ENCODE peak calls at places on chromosomes 11 and 22, in eight cellular contexts. One of them, this sample, is unnamed.

GRCh38 chr22:44256085-44256484 is 56.7 kb downstream of the SHISAL1 start:
- DNase-seq in pons: no peak
- DNase-seq in activated CD4-positive, alpha-beta T cell treated with anti-CD3 and anti-CD28 coated beads, Interleukin-2, amount 10 ng/mL, durations not matched to agents 7 days and 5 days: no peak
- DNase-seq in effector memory CD8-positive, alpha-beta T cell: no peak
- DNase-seq in skeletal muscle cell: no peak
- DNase-seq in right lobe of liver: no peak
- DNase-seq in NCI-H2171 treated with DMSO at 0.1 percent for 48 hours: no peak
- DNase-seq in T-cell: no peak
- DNase-seq in this sample: no peak

GRCh38 chr11:85809881-85810280 is 1.1 kb downstream of the SYTL2 start:
- DNase-seq in activated CD4-positive, alpha-beta T cell treated with anti-CD3 and anti-CD28 coated beads, Interleukin-2, amount 10 ng/mL, durations not matched to agents 7 days and 5 days: peak
- DNase-seq in NCI-H2171 treated with DMSO at 0.1 percent for 48 hours: peak
- DNase-seq in skeletal muscle cell: no peak
- DNase-seq in pons: peak
- DNase-seq in T-cell: peak
- DNase-seq in effector memory CD8-positive, alpha-beta T cell: peak
- DNase-seq in right lobe of liver: no peak
- DNase-seq in this sample: peak

GRCh38 chr11:8333431-8334401 is 70.0 kb upstream of the LMO1 start:
- DNase-seq in activated CD4-positive, alpha-beta T cell treated with anti-CD3 and anti-CD28 coated beads, Interleukin-2, amount 10 ng/mL, durations not matched to agents 7 days and 5 days: no peak
- DNase-seq in T-cell: no peak
- DNase-seq in right lobe of liver: no peak
- DNase-seq in NCI-H2171 treated with DMSO at 0.1 percent for 48 hours: no peak
- DNase-seq in effector memory CD8-positive, alpha-beta T cell: no peak
- DNase-seq in skeletal muscle cell: no peak
- DNase-seq in pons: no peak
- DNase-seq in this sample: peak

GRCh38 chr11:122253541-122254317 is 137.7 kb upstream of the BLID start:
- DNase-seq in NCI-H2171 treated with DMSO at 0.1 percent for 48 hours: no peak
- DNase-seq in right lobe of liver: no peak
- DNase-seq in skeletal muscle cell: no peak
- DNase-seq in T-cell: no peak
- DNase-seq in pons: peak
- DNase-seq in effector memory CD8-positive, alpha-beta T cell: no peak
- DNase-seq in activated CD4-positive, alpha-beta T cell treated with anti-CD3 and anti-CD28 coated beads, Interleukin-2, amount 10 ng/mL, durations not matched to agents 7 days and 5 days: no peak
- DNase-seq in this sample: no peak

GRCh38 chr11:46564459-46564858 is 29.4 kb downstream of the AMBRA1 start:
- DNase-seq in T-cell: no peak
- DNase-seq in pons: no peak
- DNase-seq in activated CD4-positive, alpha-beta T cell treated with anti-CD3 and anti-CD28 coated beads, Interleukin-2, amount 10 ng/mL, durations not matched to agents 7 days and 5 days: no peak
- DNase-seq in right lobe of liver: no peak
- DNase-seq in effector memory CD8-positive, alpha-beta T cell: no peak
- DNase-seq in skeletal muscle cell: no peak
- DNase-seq in NCI-H2171 treated with DMSO at 0.1 percent for 48 hours: no peak
- DNase-seq in this sample: no peak

GRCh38 chr22:48937032-48937639 is 890.5 kb downstream of the BRD1 start:
- DNase-seq in effector memory CD8-positive, alpha-beta T cell: no peak
- DNase-seq in pons: no peak
- DNase-seq in right lobe of liver: no peak
- DNase-seq in T-cell: no peak
- DNase-seq in skeletal muscle cell: no peak
- DNase-seq in activated CD4-positive, alpha-beta T cell treated with anti-CD3 and anti-CD28 coated beads, Interleukin-2, amount 10 ng/mL, durations not matched to agents 7 days and 5 days: no peak
- DNase-seq in NCI-H2171 treated with DMSO at 0.1 percent for 48 hours: no peak
- DNase-seq in this sample: peak

GRCh38 chr11:27699926-27700350 is 317 bp downstream of the BDNF start:
- DNase-seq in T-cell: no peak
- DNase-seq in NCI-H2171 treated with DMSO at 0.1 percent for 48 hours: no peak
- DNase-seq in right lobe of liver: no peak
- DNase-seq in activated CD4-positive, alpha-beta T cell treated with anti-CD3 and anti-CD28 coated beads, Interleukin-2, amount 10 ng/mL, durations not matched to agents 7 days and 5 days: no peak
- DNase-seq in effector memory CD8-positive, alpha-beta T cell: no peak
- DNase-seq in pons: no peak
- DNase-seq in skeletal muscle cell: no peak
- DNase-seq in this sample: no peak

GRCh38 chr11:26231252-26231661 is 100.7 kb upstream of the ANO3 start:
- DNase-seq in right lobe of liver: no peak
- DNase-seq in effector memory CD8-positive, alpha-beta T cell: no peak
- DNase-seq in T-cell: no peak
- DNase-seq in NCI-H2171 treated with DMSO at 0.1 percent for 48 hours: no peak
- DNase-seq in skeletal muscle cell: peak
- DNase-seq in activated CD4-positive, alpha-beta T cell treated with anti-CD3 and anti-CD28 coated beads, Interleukin-2, amount 10 ng/mL, durations not matched to agents 7 days and 5 days: no peak
- DNase-seq in pons: no peak
- DNase-seq in this sample: no peak

GRCh38 chr11:67662142-67662805 is 11.7 kb upstream of the ACY3 start:
- DNase-seq in T-cell: no peak
- DNase-seq in pons: no peak
- DNase-seq in skeletal muscle cell: no peak
- DNase-seq in right lobe of liver: no peak
- DNase-seq in NCI-H2171 treated with DMSO at 0.1 percent for 48 hours: no peak
- DNase-seq in activated CD4-positive, alpha-beta T cell treated with anti-CD3 and anti-CD28 coated beads, Interleukin-2, amount 10 ng/mL, durations not matched to agents 7 days and 5 days: no peak
- DNase-seq in effector memory CD8-positive, alpha-beta T cell: no peak
- DNase-seq in this sample: no peak

GRCh38 chr11:19933801-19934488 is 221.3 kb downstream of the NAV2 start:
- DNase-seq in activated CD4-positive, alpha-beta T cell treated with anti-CD3 and anti-CD28 coated beads, Interleukin-2, amount 10 ng/mL, durations not matched to agents 7 days and 5 days: no peak
- DNase-seq in NCI-H2171 treated with DMSO at 0.1 percent for 48 hours: no peak
- DNase-seq in skeletal muscle cell: no peak
- DNase-seq in pons: no peak
- DNase-seq in effector memory CD8-positive, alpha-beta T cell: no peak
- DNase-seq in T-cell: no peak
- DNase-seq in right lobe of liver: no peak
- DNase-seq in this sample: no peak

GRCh38 chr22:17576475-17576874 is 13.2 kb downstream of the SLC25A18 start:
- DNase-seq in activated CD4-positive, alpha-beta T cell treated with anti-CD3 and anti-CD28 coated beads, Interleukin-2, amount 10 ng/mL, durations not matched to agents 7 days and 5 days: no peak
- DNase-seq in pons: no peak
- DNase-seq in skeletal muscle cell: peak
- DNase-seq in right lobe of liver: no peak
- DNase-seq in NCI-H2171 treated with DMSO at 0.1 percent for 48 hours: no peak
- DNase-seq in effector memory CD8-positive, alpha-beta T cell: no peak
- DNase-seq in T-cell: no peak
- DNase-seq in this sample: no peak

GRCh38 chr22:34111210-34111824 is 191.0 kb upstream of the LARGE1 start:
- DNase-seq in activated CD4-positive, alpha-beta T cell treated with anti-CD3 and anti-CD28 coated beads, Interleukin-2, amount 10 ng/mL, durations not matched to agents 7 days and 5 days: peak
- DNase-seq in NCI-H2171 treated with DMSO at 0.1 percent for 48 hours: peak
- DNase-seq in effector memory CD8-positive, alpha-beta T cell: no peak
- DNase-seq in T-cell: peak
- DNase-seq in skeletal muscle cell: no peak
- DNase-seq in pons: peak
- DNase-seq in right lobe of liver: peak
- DNase-seq in this sample: peak

GRCh38 chr11:19073454-19074415 is 13.2 kb upstream of the MRGPRX2 start:
- DNase-seq in effector memory CD8-positive, alpha-beta T cell: no peak
- DNase-seq in right lobe of liver: no peak
- DNase-seq in activated CD4-positive, alpha-beta T cell treated with anti-CD3 and anti-CD28 coated beads, Interleukin-2, amount 10 ng/mL, durations not matched to agents 7 days and 5 days: no peak
- DNase-seq in NCI-H2171 treated with DMSO at 0.1 percent for 48 hours: no peak
- DNase-seq in pons: no peak
- DNase-seq in T-cell: no peak
- DNase-seq in skeletal muscle cell: no peak
- DNase-seq in this sample: no peak

GRCh38 chr11:44267366-44268072 is 42.4 kb downstream of the ALX4 start:
- DNase-seq in right lobe of liver: no peak
- DNase-seq in T-cell: no peak
- DNase-seq in activated CD4-positive, alpha-beta T cell treated with anti-CD3 and anti-CD28 coated beads, Interleukin-2, amount 10 ng/mL, durations not matched to agents 7 days and 5 days: no peak
- DNase-seq in pons: no peak
- DNase-seq in NCI-H2171 treated with DMSO at 0.1 percent for 48 hours: no peak
- DNase-seq in skeletal muscle cell: no peak
- DNase-seq in effector memory CD8-positive, alpha-beta T cell: no peak
- DNase-seq in this sample: peak

GRCh38 chr11:121604152-121604551 is 151.4 kb upstream of the SORL1-AS1 start:
- DNase-seq in effector memory CD8-positive, alpha-beta T cell: no peak
- DNase-seq in activated CD4-positive, alpha-beta T cell treated with anti-CD3 and anti-CD28 coated beads, Interleukin-2, amount 10 ng/mL, durations not matched to agents 7 days and 5 days: no peak
- DNase-seq in skeletal muscle cell: no peak
- DNase-seq in NCI-H2171 treated with DMSO at 0.1 percent for 48 hours: no peak
- DNase-seq in T-cell: no peak
- DNase-seq in right lobe of liver: no peak
- DNase-seq in pons: no peak
- DNase-seq in this sample: no peak

GRCh38 chr22:45312415-45312814 is 2.7 kb downstream of the FAM118A start:
- DNase-seq in effector memory CD8-positive, alpha-beta T cell: no peak
- DNase-seq in pons: no peak
- DNase-seq in activated CD4-positive, alpha-beta T cell treated with anti-CD3 and anti-CD28 coated beads, Interleukin-2, amount 10 ng/mL, durations not matched to agents 7 days and 5 days: no peak
- DNase-seq in skeletal muscle cell: no peak
- DNase-seq in T-cell: no peak
- DNase-seq in right lobe of liver: no peak
- DNase-seq in NCI-H2171 treated with DMSO at 0.1 percent for 48 hours: no peak
- DNase-seq in this sample: no peak

GRCh38 chr22:20111045-20111688 is 4.7 kb upstream of the RANBP1 start:
- DNase-seq in NCI-H2171 treated with DMSO at 0.1 percent for 48 hours: peak
- DNase-seq in right lobe of liver: peak
- DNase-seq in effector memory CD8-positive, alpha-beta T cell: no peak
- DNase-seq in T-cell: no peak
- DNase-seq in activated CD4-positive, alpha-beta T cell treated with anti-CD3 and anti-CD28 coated beads, Interleukin-2, amount 10 ng/mL, durations not matched to agents 7 days and 5 days: peak
- DNase-seq in pons: no peak
- DNase-seq in skeletal muscle cell: no peak
- DNase-seq in this sample: peak

GRCh38 chr11:44269369-44270351 is 40.3 kb downstream of the ALX4 start:
- DNase-seq in right lobe of liver: no peak
- DNase-seq in activated CD4-positive, alpha-beta T cell treated with anti-CD3 and anti-CD28 coated beads, Interleukin-2, amount 10 ng/mL, durations not matched to agents 7 days and 5 days: no peak
- DNase-seq in NCI-H2171 treated with DMSO at 0.1 percent for 48 hours: no peak
- DNase-seq in effector memory CD8-positive, alpha-beta T cell: no peak
- DNase-seq in pons: no peak
- DNase-seq in skeletal muscle cell: no peak
- DNase-seq in T-cell: no peak
- DNase-seq in this sample: peak

GRCh38 chr11:108324587-108324986 is 101.7 kb downstream of the ATM start:
- DNase-seq in T-cell: no peak
- DNase-seq in right lobe of liver: no peak
- DNase-seq in NCI-H2171 treated with DMSO at 0.1 percent for 48 hours: peak
- DNase-seq in activated CD4-positive, alpha-beta T cell treated with anti-CD3 and anti-CD28 coated beads, Interleukin-2, amount 10 ng/mL, durations not matched to agents 7 days and 5 days: no peak
- DNase-seq in pons: no peak
- DNase-seq in skeletal muscle cell: peak
- DNase-seq in effector memory CD8-positive, alpha-beta T cell: no peak
- DNase-seq in this sample: no peak

GRCh38 chr22:24189249-24190158 is 8.2 kb downstream of the SUSD2 start:
- DNase-seq in activated CD4-positive, alpha-beta T cell treated with anti-CD3 and anti-CD28 coated beads, Interleukin-2, amount 10 ng/mL, durations not matched to agents 7 days and 5 days: peak
- DNase-seq in right lobe of liver: peak
- DNase-seq in T-cell: peak
- DNase-seq in skeletal muscle cell: no peak
- DNase-seq in pons: peak
- DNase-seq in NCI-H2171 treated with DMSO at 0.1 percent for 48 hours: peak
- DNase-seq in effector memory CD8-positive, alpha-beta T cell: no peak
- DNase-seq in this sample: peak

GRCh38 chr11:112302226-112302868 is 41.7 kb upstream of the PLET1 start:
- DNase-seq in T-cell: no peak
- DNase-seq in activated CD4-positive, alpha-beta T cell treated with anti-CD3 and anti-CD28 coated beads, Interleukin-2, amount 10 ng/mL, durations not matched to agents 7 days and 5 days: no peak
- DNase-seq in pons: peak
- DNase-seq in right lobe of liver: no peak
- DNase-seq in effector memory CD8-positive, alpha-beta T cell: no peak
- DNase-seq in NCI-H2171 treated with DMSO at 0.1 percent for 48 hours: no peak
- DNase-seq in skeletal muscle cell: no peak
- DNase-seq in this sample: no peak

GRCh38 chr11:132486060-132486459 is 1046.2 kb downstream of the OPCML start:
- DNase-seq in NCI-H2171 treated with DMSO at 0.1 percent for 48 hours: no peak
- DNase-seq in skeletal muscle cell: no peak
- DNase-seq in pons: no peak
- DNase-seq in activated CD4-positive, alpha-beta T cell treated with anti-CD3 and anti-CD28 coated beads, Interleukin-2, amount 10 ng/mL, durations not matched to agents 7 days and 5 days: no peak
- DNase-seq in right lobe of liver: no peak
- DNase-seq in effector memory CD8-positive, alpha-beta T cell: no peak
- DNase-seq in T-cell: no peak
- DNase-seq in this sample: no peak

GRCh38 chr11:121889931-121890330 is 226.1 kb downstream of the BLID start:
- DNase-seq in right lobe of liver: no peak
- DNase-seq in T-cell: no peak
- DNase-seq in skeletal muscle cell: no peak
- DNase-seq in effector memory CD8-positive, alpha-beta T cell: no peak
- DNase-seq in NCI-H2171 treated with DMSO at 0.1 percent for 48 hours: no peak
- DNase-seq in pons: no peak
- DNase-seq in activated CD4-positive, alpha-beta T cell treated with anti-CD3 and anti-CD28 coated beads, Interleukin-2, amount 10 ng/mL, durations not matched to agents 7 days and 5 days: no peak
- DNase-seq in this sample: no peak

GRCh38 chr11:111663820-111664219 is 61.6 kb downstream of the SIK2 start:
- DNase-seq in right lobe of liver: peak
- DNase-seq in T-cell: no peak
- DNase-seq in effector memory CD8-positive, alpha-beta T cell: no peak
- DNase-seq in NCI-H2171 treated with DMSO at 0.1 percent for 48 hours: peak
- DNase-seq in pons: no peak
- DNase-seq in skeletal muscle cell: peak
- DNase-seq in activated CD4-positive, alpha-beta T cell treated with anti-CD3 and anti-CD28 coated beads, Interleukin-2, amount 10 ng/mL, durations not matched to agents 7 days and 5 days: no peak
- DNase-seq in this sample: no peak

GRCh38 chr11:67466962-67467771 is 1.9 kb downstream of the TMEM134 start:
- DNase-seq in activated CD4-positive, alpha-beta T cell treated with anti-CD3 and anti-CD28 coated beads, Interleukin-2, amount 10 ng/mL, durations not matched to agents 7 days and 5 days: no peak
- DNase-seq in skeletal muscle cell: no peak
- DNase-seq in NCI-H2171 treated with DMSO at 0.1 percent for 48 hours: no peak
- DNase-seq in pons: no peak
- DNase-seq in effector memory CD8-positive, alpha-beta T cell: no peak
- DNase-seq in right lobe of liver: no peak
- DNase-seq in T-cell: no peak
- DNase-seq in this sample: peak

GRCh38 chr11:130181295-130182272 is 22.0 kb downstream of the ST14 start:
- DNase-seq in NCI-H2171 treated with DMSO at 0.1 percent for 48 hours: no peak
- DNase-seq in activated CD4-positive, alpha-beta T cell treated with anti-CD3 and anti-CD28 coated beads, Interleukin-2, amount 10 ng/mL, durations not matched to agents 7 days and 5 days: no peak
- DNase-seq in skeletal muscle cell: peak
- DNase-seq in pons: no peak
- DNase-seq in right lobe of liver: peak
- DNase-seq in effector memory CD8-positive, alpha-beta T cell: no peak
- DNase-seq in T-cell: no peak
- DNase-seq in this sample: no peak

GRCh38 chr11:15800121-15800800 is 556.1 kb downstream of the SOX6 start:
- DNase-seq in right lobe of liver: peak
- DNase-seq in skeletal muscle cell: peak
- DNase-seq in pons: peak
- DNase-seq in NCI-H2171 treated with DMSO at 0.1 percent for 48 hours: no peak
- DNase-seq in effector memory CD8-positive, alpha-beta T cell: no peak
- DNase-seq in T-cell: no peak
- DNase-seq in activated CD4-positive, alpha-beta T cell treated with anti-CD3 and anti-CD28 coated beads, Interleukin-2, amount 10 ng/mL, durations not matched to agents 7 days and 5 days: no peak
- DNase-seq in this sample: no peak

GRCh38 chr11:116123739-116124138 is 619.5 kb upstream of the CADM1 start:
- DNase-seq in skeletal muscle cell: no peak
- DNase-seq in NCI-H2171 treated with DMSO at 0.1 percent for 48 hours: no peak
- DNase-seq in right lobe of liver: no peak
- DNase-seq in pons: no peak
- DNase-seq in activated CD4-positive, alpha-beta T cell treated with anti-CD3 and anti-CD28 coated beads, Interleukin-2, amount 10 ng/mL, durations not matched to agents 7 days and 5 days: no peak
- DNase-seq in effector memory CD8-positive, alpha-beta T cell: no peak
- DNase-seq in T-cell: no peak
- DNase-seq in this sample: no peak

GRCh38 chr11:62322524-62322923 is 14.7 kb upstream of the ASRGL1 start:
- DNase-seq in right lobe of liver: no peak
- DNase-seq in skeletal muscle cell: no peak
- DNase-seq in pons: no peak
- DNase-seq in activated CD4-positive, alpha-beta T cell treated with anti-CD3 and anti-CD28 coated beads, Interleukin-2, amount 10 ng/mL, durations not matched to agents 7 days and 5 days: no peak
- DNase-seq in NCI-H2171 treated with DMSO at 0.1 percent for 48 hours: no peak
- DNase-seq in effector memory CD8-positive, alpha-beta T cell: no peak
- DNase-seq in T-cell: no peak
- DNase-seq in this sample: no peak

GRCh38 chr11:107707807-107708206 is 4.0 kb downstream of the SLN start:
- DNase-seq in T-cell: no peak
- DNase-seq in pons: no peak
- DNase-seq in effector memory CD8-positive, alpha-beta T cell: no peak
- DNase-seq in right lobe of liver: no peak
- DNase-seq in skeletal muscle cell: no peak
- DNase-seq in activated CD4-positive, alpha-beta T cell treated with anti-CD3 and anti-CD28 coated beads, Interleukin-2, amount 10 ng/mL, durations not matched to agents 7 days and 5 days: no peak
- DNase-seq in NCI-H2171 treated with DMSO at 0.1 percent for 48 hours: no peak
- DNase-seq in this sample: peak

GRCh38 chr22:48678171-48679135 is 1149.2 kb downstream of the BRD1 start:
- DNase-seq in effector memory CD8-positive, alpha-beta T cell: no peak
- DNase-seq in skeletal muscle cell: no peak
- DNase-seq in NCI-H2171 treated with DMSO at 0.1 percent for 48 hours: no peak
- DNase-seq in right lobe of liver: no peak
- DNase-seq in pons: no peak
- DNase-seq in activated CD4-positive, alpha-beta T cell treated with anti-CD3 and anti-CD28 coated beads, Interleukin-2, amount 10 ng/mL, durations not matched to agents 7 days and 5 days: no peak
- DNase-seq in T-cell: no peak
- DNase-seq in this sample: peak

This sample was measured in H7.